ENCODE peak calls at places on chromosomes 7 and 10, in four cellular contexts. One of them, this sample, is unnamed.

GRCh38 chr10:12400266-12400931 is 51.1 kb downstream of the CAMK1D start:
- DNase-seq in stomach: no peak
- DNase-seq in renal cortical epithelial cell: peak; percentile 15
- DNase-seq in WTC11: no peak
- DNase-seq in this sample: no peak

GRCh38 chr10:120997313-120998102 is 146.3 kb downstream of the WDR11 start:
- DNase-seq in stomach: no peak
- DNase-seq in renal cortical epithelial cell: peak; percentile 55
- DNase-seq in WTC11: no peak
- DNase-seq in this sample: no peak

GRCh38 chr7:116802144-116802747 is 60.1 kb upstream of the CAPZA2 start:
- DNase-seq in stomach: no peak
- DNase-seq in WTC11: no peak
- DNase-seq in renal cortical epithelial cell: peak; percentile 68
- DNase-seq in this sample: no peak

GRCh38 chr10:66717221-66717981 is 208.4 kb upstream of the LRRTM3 start:
- DNase-seq in WTC11: no peak
- DNase-seq in renal cortical epithelial cell: peak; percentile 58
- DNase-seq in stomach: no peak
- DNase-seq in this sample: no peak

GRCh38 chr10:60148266-60148840 is 241.3 kb downstream of the ANK3 start:
- DNase-seq in stomach: no peak
- DNase-seq in renal cortical epithelial cell: peak; percentile 99
- DNase-seq in WTC11: no peak
- DNase-seq in this sample: no peak

GRCh38 chr10:53754851-53755250 is 982.3 kb upstream of the MBL2 start:
- DNase-seq in stomach: no peak
- DNase-seq in renal cortical epithelial cell: peak; percentile 3
- DNase-seq in WTC11: no peak
- DNase-seq in this sample: peak; percentile 30

GRCh38 chr7:123773499-123773898 is 24.7 kb upstream of the WASL start:
- DNase-seq in stomach: no peak
- DNase-seq in renal cortical epithelial cell: no peak
- DNase-seq in WTC11: no peak
- DNase-seq in this sample: no peak

GRCh38 chr10:6841746-6842145 is 261.7 kb upstream of the PRKCQ start:
- DNase-seq in WTC11: no peak
- DNase-seq in stomach: no peak
- DNase-seq in renal cortical epithelial cell: no peak
- DNase-seq in this sample: no peak

GRCh38 chr10:13834581-13835286 is 248.0 kb downstream of the PRPF18 start:
- DNase-seq in WTC11: peak; percentile 43
- DNase-seq in stomach: peak; percentile 60
- DNase-seq in renal cortical epithelial cell: no peak
- DNase-seq in this sample: no peak

GRCh38 chr10:101295266-101295665 is 58.7 kb upstream of the BTRC start:
- DNase-seq in renal cortical epithelial cell: no peak
- DNase-seq in stomach: no peak
- DNase-seq in WTC11: no peak
- DNase-seq in this sample: no peak

GRCh38 chr10:85916192-85916747 is 450.3 kb downstream of the GRID1 start:
- DNase-seq in stomach: no peak
- DNase-seq in renal cortical epithelial cell: no peak
- DNase-seq in WTC11: no peak
- DNase-seq in this sample: no peak